ENCODE peak calls at places on chromosomes 13 and 19, in nine cellular contexts. D, C, X, H, O, N, Q, J and V are unnamed samples.

GRCh38 chr19:38401148-38401547 is 1.7 kb upstream of the FAM98C start:
- DNase-seq in O (no peak), H (no peak), X (no peak), Q (no peak), N (no peak), C (no peak), D (no peak), J (no peak), V (no peak)

GRCh38 chr13:41988244-41988643 is 27.3 kb upstream of the VWA8 start:
- DNase-seq in D (no peak), N (no peak), Q (no peak), C (no peak), X (no peak), O (no peak), H (no peak), J (no peak), V (no peak)

GRCh38 chr13:33340631-33341030 is 55.1 kb upstream of the STARD13 start:
- DNase-seq in J (no peak), D (no peak), C (no peak), N (no peak), Q (no peak), X (no peak), H (no peak), O (no peak), V (no peak)

GRCh38 chr13:27607125-27607524 is 13.2 kb downstream of the LNX2 start:
- DNase-seq in H (no peak), D (no peak), O (no peak), J (no peak), N (no peak), X (no peak), C (peak; percentile 6), Q (peak; percentile 39), V (peak; percentile 66)

GRCh38 chr13:49953560-49953959 is 17.4 kb upstream of the SPRYD7 start:
- DNase-seq in O (no peak), D (no peak), Q (no peak), X (no peak), H (no peak), J (no peak), C (no peak), N (no peak), V (no peak)

GRCh38 chr19:50493171-50493570 is 16.5 kb upstream of the GARIN5A start:
- DNase-seq in X (no peak), J (no peak), D (no peak), Q (no peak), H (peak; percentile 37), O (no peak), N (no peak), C (peak; percentile 36), V (no peak)

GRCh38 chr13:22837980-22838615 is 342.7 kb upstream of the SGCG start:
- DNase-seq in J (no peak), N (no peak), D (no peak), Q (no peak), C (no peak), O (no peak), X (no peak), H (no peak), V (no peak)

GRCh38 chr19:33493401-33494275 is 28.0 kb downstream of the PEPD start:
- DNase-seq in H (peak; percentile 43), N (no peak), D (no peak), X (no peak), O (no peak), C (no peak), Q (no peak), J (no peak), V (no peak)

GRCh38 chr19:45809643-45810159 is 5.4 kb downstream of the RSPH6A start:
- DNase-seq in J (no peak), D (no peak), O (no peak), H (no peak), N (peak; percentile 30), X (no peak), Q (peak; percentile 61), C (no peak), V (peak; percentile 19)

GRCh38 chr19:42242071-42242511 is 311 bp downstream of the GSK3A start:
- DNase-seq in X (no peak), C (no peak), N (no peak), O (no peak), D (no peak), J (no peak), Q (no peak), H (no peak), V (no peak)